ENCODE peak calls at places on chromosomes 3 and 15, in seven cellular contexts. S is dorsolateral prefrontal cortex, L is heart right ventricle, Z is A549, Q is mucosa of descending colon, D is GM20000, A is tibial artery. T is an unnamed sample.

GRCh38 chr3:186079925-186080324 is 29.0 kb downstream of the ETV5 start:
- DNase-seq in S (no peak), L (no peak), Z (no peak), Q (no peak), D (no peak), A (no peak), T (no peak)

GRCh38 chr3:124315215-124316033 is 323.5 kb upstream of the ROPN1 start:
- DNase-seq in S (no peak), L (no peak), Z (peak), Q (no peak), D (no peak), A (no peak), T (no peak)

GRCh38 chr15:48962662-48963523 is 826 bp downstream of the SHC4 start:
- DNase-seq in S (no peak), L (peak), Z (no peak), Q (no peak), D (no peak), A (peak), T (peak)

GRCh38 chr15:79985571-79985970 is 14.6 kb upstream of the BCL2A1 start:
- DNase-seq in S (no peak), L (no peak), Z (no peak), Q (no peak), D (no peak), A (no peak), T (no peak)

GRCh38 chr3:49771340-49771938 is 14.9 kb downstream of the IP6K1 start:
- DNase-seq in S (no peak), L (no peak), Z (no peak), Q (no peak), D (no peak), A (no peak), T (no peak)

GRCh38 chr15:52789008-52789600 is 1.0 kb downstream of the ONECUT1 start:
- DNase-seq in S (no peak), L (no peak), Z (no peak), Q (no peak), D (no peak), A (no peak), T (no peak)

GRCh38 chr3:182484184-182484583 is 309.1 kb upstream of the ATP11B start:
- DNase-seq in S (no peak), L (no peak), Z (no peak), Q (no peak), D (no peak), A (no peak), T (no peak)

GRCh38 chr3:58260261-58260731 is 22.7 kb downstream of the ABHD6 start:
- DNase-seq in S (no peak), L (no peak), Z (peak), Q (no peak), D (no peak), A (no peak), T (no peak)

GRCh38 chr3:191432162-191432561 is 28.8 kb upstream of the PYDC2 start:
- DNase-seq in S (no peak), L (no peak), Z (no peak), Q (no peak), D (no peak), A (no peak), T (no peak)

GRCh38 chr3:141796436-141797166 is 33.4 kb downstream of the GRK7 start:
- DNase-seq in S (no peak), L (no peak), Z (no peak), Q (peak), D (peak), A (no peak), T (no peak)

GRCh38 chr3:37855363-37855970 is 6.2 kb upstream of the CTDSPL start:
- DNase-seq in S (peak), L (peak), Z (peak), Q (peak), D (peak), A (peak), T (peak)

GRCh38 chr3:143875566-143875965 is 27.3 kb upstream of the SLC9A9 start:
- DNase-seq in S (no peak), L (no peak), Z (no peak), Q (no peak), D (no peak), A (no peak), T (no peak)

GRCh38 chr15:52010633-52011595 is 8.1 kb upstream of the MAPK6 start:
- DNase-seq in S (no peak), L (no peak), Z (peak), Q (no peak), D (peak), A (no peak), T (no peak)

GRCh38 chr3:169746924-169747323 is 17.9 kb downstream of the TERC start:
- DNase-seq in S (no peak), L (no peak), Z (no peak), Q (no peak), D (no peak), A (no peak), T (no peak)

GRCh38 chr3:108289159-108289558 is 7.2 kb upstream of the HHLA2 start:
- DNase-seq in S (no peak), L (no peak), Z (no peak), Q (no peak), D (no peak), A (no peak), T (no peak)

GRCh38 chr3:69200384-69201068 is 78.1 kb upstream of the LMOD3 start:
- DNase-seq in S (no peak), L (no peak), Z (peak), Q (peak), D (no peak), A (no peak), T (peak)

GRCh38 chr3:23480324-23480704 is 277.2 kb downstream of the UBE2E2 start:
- DNase-seq in S (peak), L (no peak), Z (no peak), Q (no peak), D (no peak), A (no peak), T (no peak)

GRCh38 chr3:11211531-11212300 is 57.4 kb downstream of the HRH1 start:
- DNase-seq in S (no peak), L (no peak), Z (no peak), Q (no peak), D (no peak), A (no peak), T (no peak)

GRCh38 chr3:7934362-7934761 is 567.3 kb upstream of the LMCD1 start:
- DNase-seq in S (no peak), L (no peak), Z (no peak), Q (peak), D (no peak), A (no peak), T (no peak)

GRCh38 chr15:31412824-31413223 is 86.2 kb downstream of the KLF13 start:
- DNase-seq in S (no peak), L (no peak), Z (no peak), Q (no peak), D (no peak), A (no peak), T (no peak)

GRCh38 chr3:33602829-33603228 is 115.2 kb downstream of the CLASP2 start:
- DNase-seq in S (no peak), L (peak), Z (no peak), Q (no peak), D (no peak), A (no peak), T (no peak)

GRCh38 chr3:76349715-76350480 is 564.5 kb upstream of the ZNF717 start:
- DNase-seq in S (no peak), L (no peak), Z (no peak), Q (no peak), D (no peak), A (no peak), T (no peak)

GRCh38 chr3:15703346-15703745 is 94.4 kb downstream of the ANKRD28 start:
- DNase-seq in S (no peak), L (no peak), Z (no peak), Q (no peak), D (no peak), A (no peak), T (no peak)

GRCh38 chr3:187403768-187404270 is 35.6 kb downstream of the RTP4 start:
- DNase-seq in S (no peak), L (no peak), Z (peak), Q (no peak), D (no peak), A (peak), T (no peak)

GRCh38 chr3:133489466-133490085 is 83.9 kb upstream of the CDV3 start:
- DNase-seq in S (no peak), L (no peak), Z (no peak), Q (no peak), D (no peak), A (no peak), T (no peak)

GRCh38 chr3:196636369-196637349 is 2.8 kb upstream of the NRROS start:
- DNase-seq in S (no peak), L (peak), Z (no peak), Q (no peak), D (no peak), A (no peak), T (no peak)

GRCh38 chr3:40996827-40997710 is 202.2 kb upstream of the CTNNB1 start:
- DNase-seq in S (no peak), L (no peak), Z (no peak), Q (no peak), D (no peak), A (no peak), T (no peak)

GRCh38 chr3:56758539-56758981 is 43.2 kb downstream of the ARHGEF3 start:
- DNase-seq in S (no peak), L (no peak), Z (peak), Q (no peak), D (peak), A (peak), T (no peak)

DNA sequence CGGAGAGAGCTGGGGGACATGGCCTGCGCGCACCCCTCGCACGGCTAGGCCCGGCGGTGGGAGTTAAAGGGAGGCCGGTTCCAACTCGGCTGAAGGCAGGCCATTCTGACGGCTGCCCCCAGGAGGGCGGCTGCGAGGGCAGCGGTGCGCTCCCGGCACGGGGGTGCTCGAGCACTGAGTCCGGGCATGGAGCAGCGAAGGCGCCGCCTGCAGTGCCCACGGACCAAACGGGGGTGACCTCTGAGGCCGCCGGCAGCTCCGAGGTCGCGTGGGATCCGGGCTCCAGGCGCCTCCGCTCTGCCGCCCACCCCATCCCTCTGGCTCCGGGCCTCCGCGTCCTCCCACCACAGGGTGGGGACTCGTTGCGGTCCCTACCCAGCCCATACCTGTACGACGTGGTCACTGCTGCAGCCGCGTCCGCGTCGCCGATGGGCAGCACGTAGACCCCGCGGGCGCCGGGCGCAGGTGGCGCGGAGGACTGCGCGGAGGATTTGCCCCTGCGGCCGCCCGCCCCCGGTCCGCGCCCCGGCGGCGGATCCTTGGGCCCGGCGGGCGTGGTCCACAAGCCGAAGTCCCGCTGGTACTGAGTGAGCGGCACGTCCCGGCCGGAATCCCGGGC is 507 bp downstream of the MAP6D1 start:
- DNase-seq in S (no peak), L (no peak), Z (no peak), Q (no peak), D (peak), A (no peak), T (peak)
- TF ChIP-seq CTCF in S (no peak), L (no peak), Z (no peak), Q (no peak), D (no peak), A (no peak), T (no peak)

DNA sequence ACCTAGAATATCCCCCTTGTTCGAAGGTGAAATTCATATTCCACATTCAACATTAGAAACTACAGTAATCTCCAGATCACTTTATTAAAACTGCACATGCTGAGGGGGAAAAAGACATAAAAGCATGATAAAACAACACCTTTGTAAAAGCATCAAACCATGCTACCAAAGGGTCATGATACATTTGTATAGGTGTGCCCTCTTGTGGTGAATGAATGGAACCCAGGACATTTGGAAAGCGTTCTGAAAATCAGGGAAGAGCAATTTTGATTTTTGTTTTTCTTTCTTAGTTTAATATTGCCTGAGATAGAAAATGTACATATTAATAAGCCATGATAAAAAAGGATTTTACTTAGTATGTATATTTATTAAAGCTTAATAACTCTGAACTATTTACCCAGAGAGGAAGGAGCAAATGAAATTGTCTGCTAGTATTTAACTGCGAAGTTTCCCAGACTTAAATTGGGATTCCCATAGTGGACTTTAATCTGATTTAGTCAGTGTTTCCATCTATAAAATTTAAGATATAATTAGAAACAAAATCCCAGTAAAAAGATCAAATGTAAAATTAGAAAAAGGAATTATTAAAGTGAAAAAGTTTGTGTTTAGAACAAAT is 105.8 kb upstream of the ARL6 start:
- DNase-seq in S (no peak), L (no peak), Z (peak), Q (no peak), D (peak), A (no peak), T (peak)
- TF ChIP-seq CTCF in S (peak), L (peak), Z (peak), Q (no peak), D (peak), A (peak), T (peak)

DNA sequence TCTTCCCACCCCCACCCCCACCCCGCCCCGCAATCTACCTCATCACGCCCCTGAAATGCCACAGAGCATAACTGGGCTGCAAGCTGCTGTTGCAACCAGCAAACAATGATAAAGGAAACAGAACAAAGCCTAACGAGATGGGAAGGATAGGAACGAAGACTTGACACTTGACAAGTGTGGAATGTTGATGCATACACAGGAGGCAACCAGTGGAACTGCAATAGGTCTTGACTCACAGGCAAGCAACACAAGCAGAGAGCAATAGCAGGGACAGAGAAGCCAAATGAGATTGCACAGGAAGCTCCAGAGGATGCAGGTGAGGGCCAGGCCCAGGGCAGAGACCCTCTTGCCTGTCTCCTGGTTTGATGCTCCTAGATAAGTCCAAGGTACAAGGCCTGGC is 225.9 kb downstream of the IGSF11 start:
- DNase-seq in S (no peak), L (no peak), Z (no peak), Q (no peak), D (no peak), A (no peak), T (no peak)
- TF ChIP-seq CTCF in S (no peak), L (no peak), Z (no peak), Q (no peak), D (no peak), A (no peak), T (no peak)

GRCh38 chr15:67781907-67782559 is 43.3 kb upstream of the SKOR1 start:
- DNase-seq in S (no peak), L (no peak), Z (no peak), Q (no peak), D (no peak), A (no peak), T (no peak)

GRCh38 chr15:67784057-67784781 is 41.1 kb upstream of the SKOR1 start:
- DNase-seq in S (no peak), L (no peak), Z (no peak), Q (peak), D (peak), A (no peak), T (no peak)

GRCh38 chr15:67782592-67782991 is 42.7 kb upstream of the SKOR1 start:
- DNase-seq in S (no peak), L (no peak), Z (no peak), Q (no peak), D (no peak), A (no peak), T (no peak)

GRCh38 chr15:67784856-67785430 is 40.4 kb upstream of the SKOR1 start:
- DNase-seq in S (no peak), L (no peak), Z (no peak), Q (no peak), D (no peak), A (no peak), T (no peak)

DNA sequence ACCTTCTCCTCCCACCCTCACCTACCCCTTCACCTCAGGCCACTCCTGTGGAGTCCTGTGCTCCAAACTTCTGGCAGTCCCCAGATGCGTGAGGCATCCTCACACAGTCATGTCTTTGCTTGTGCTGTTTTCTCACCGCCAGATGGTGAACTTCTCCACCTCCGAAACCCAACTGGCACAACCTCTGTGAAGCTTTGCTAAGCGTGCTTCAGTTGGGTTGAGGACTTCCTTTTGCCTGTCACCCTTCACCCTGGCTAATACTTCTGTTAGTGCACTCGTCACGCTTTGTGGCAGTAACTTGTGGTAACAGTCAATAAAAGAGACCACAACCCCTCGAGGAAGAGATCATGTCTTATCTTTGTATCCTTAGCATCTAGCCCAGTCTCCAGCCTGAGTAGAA is 42.0 kb upstream of the SKOR1 start:
- DNase-seq in S (no peak), L (no peak), Z (no peak), Q (no peak), D (peak), A (no peak), T (no peak)
- TF ChIP-seq CTCF in S (no peak), L (no peak), Z (no peak), Q (no peak), D (peak), A (no peak), T (no peak)

GRCh38 chr15:34610388-34610787 is 26.9 kb upstream of the GOLGA8B start:
- DNase-seq in S (no peak), L (no peak), Z (peak), Q (no peak), D (no peak), A (no peak), T (no peak)
- TF ChIP-seq CTCF in S (no peak), L (peak), Z (no peak), Q (no peak), D (no peak), A (peak), T (no peak)

GRCh38 chr3:145134738-145135137 is 1026.2 kb downstream of the PLOD2 start:
- DNase-seq in S (no peak), L (no peak), Z (peak), Q (no peak), D (no peak), A (no peak), T (no peak)

DNA sequence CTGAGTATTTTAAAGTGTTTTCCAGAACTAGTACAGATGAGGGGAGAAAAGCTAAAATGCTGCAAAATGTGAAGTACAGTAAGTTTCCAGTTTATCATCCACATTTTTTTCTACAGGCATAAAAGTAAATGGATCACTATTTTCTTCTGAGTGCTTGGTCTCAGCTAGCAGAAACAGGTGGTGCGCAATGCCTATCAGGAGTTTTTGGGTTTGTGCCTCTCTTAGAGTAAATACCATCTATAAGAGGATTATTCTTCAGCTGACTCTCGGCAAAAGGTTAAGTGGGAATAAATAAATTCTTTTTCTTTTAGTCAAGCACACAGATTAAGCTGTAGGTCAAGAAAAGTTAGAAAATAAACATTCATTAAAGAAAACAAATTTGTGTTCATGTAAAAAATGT is 1027.7 kb downstream of the PLOD2 start:
- DNase-seq in S (no peak), L (no peak), Z (no peak), Q (no peak), D (no peak), A (no peak), T (no peak)
- TF ChIP-seq CTCF in S (no peak), L (no peak), Z (no peak), Q (no peak), D (no peak), A (no peak), T (no peak)

GRCh38 chr3:89527736-89528335 is 420.4 kb downstream of the EPHA3 start:
- DNase-seq in S (no peak), L (no peak), Z (no peak), Q (no peak), D (no peak), A (no peak), T (no peak)
- TF ChIP-seq CTCF in S (no peak), L (no peak), Z (no peak), Q (no peak), D (no peak), A (no peak), T (no peak)

GRCh38 chr3:104133630-104134029 is 1233.1 kb upstream of the ALCAM start:
- DNase-seq in S (no peak), L (no peak), Z (peak), Q (no peak), D (no peak), A (no peak), T (no peak)
- TF ChIP-seq CTCF in S (no peak), L (no peak), Z (no peak), Q (no peak), D (no peak), A (no peak), T (no peak)

DNA sequence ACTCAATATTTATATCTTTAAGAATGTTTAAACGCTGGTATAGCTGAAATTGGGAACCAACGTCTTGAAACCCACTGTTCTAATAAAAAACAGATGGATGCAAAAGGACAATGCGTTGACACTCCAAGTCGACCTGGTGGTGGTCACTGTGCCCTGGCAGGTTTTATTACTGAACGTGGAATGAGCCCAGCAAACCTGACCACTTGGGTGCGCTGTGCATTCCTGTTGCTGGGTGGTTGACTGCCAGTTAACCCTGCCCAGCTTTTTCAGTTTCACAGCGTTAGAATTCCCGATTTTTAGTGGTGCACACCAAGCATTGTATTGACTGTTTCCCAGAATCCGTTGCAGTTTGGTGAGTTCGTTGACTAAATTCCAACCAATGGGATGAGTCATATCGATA is 384.4 kb downstream of the OCA2 start:
- DNase-seq in S (no peak), L (no peak), Z (peak), Q (no peak), D (no peak), A (no peak), T (no peak)
- TF ChIP-seq CTCF in S (no peak), L (no peak), Z (no peak), Q (no peak), D (no peak), A (no peak), T (no peak)